ENCODE peak calls at places on chromosomes 7 and 10, in seven cellular contexts. One of them, this sample, is unnamed.

GRCh38 chr7:155462163-155462735 is 4.3 kb downstream of the EN2 start:
- DNase-seq in ovary: no peak
- DNase-seq in dorsolateral prefrontal cortex: no peak
- DNase-seq in AG04450: no peak
- DNase-seq in astrocyte: no peak
- DNase-seq in SJSA1: no peak
- DNase-seq in BJ: no peak
- DNase-seq in this sample: no peak

GRCh38 chr7:14934831-14935230 is 32.3 kb upstream of the DGKB start:
- DNase-seq in ovary: no peak
- DNase-seq in dorsolateral prefrontal cortex: no peak
- DNase-seq in AG04450: no peak
- DNase-seq in astrocyte: no peak
- DNase-seq in SJSA1: no peak
- DNase-seq in BJ: no peak
- DNase-seq in this sample: no peak

GRCh38 chr7:99622596-99622995 is 5.8 kb downstream of the ZSCAN25 start:
- DNase-seq in ovary: no peak
- DNase-seq in dorsolateral prefrontal cortex: no peak
- DNase-seq in AG04450: no peak
- DNase-seq in astrocyte: no peak
- DNase-seq in SJSA1: peak
- DNase-seq in BJ: no peak
- DNase-seq in this sample: no peak

GRCh38 chr7:38283107-38283506 is 9.7 kb upstream of the TARP start:
- DNase-seq in ovary: no peak
- DNase-seq in dorsolateral prefrontal cortex: no peak
- DNase-seq in AG04450: no peak
- DNase-seq in astrocyte: no peak
- DNase-seq in SJSA1: no peak
- DNase-seq in BJ: no peak
- DNase-seq in this sample: no peak

GRCh38 chr10:11901454-11902431 is 78.6 kb downstream of the PROSER2 start:
- DNase-seq in ovary: no peak
- DNase-seq in dorsolateral prefrontal cortex: no peak
- DNase-seq in AG04450: no peak
- DNase-seq in astrocyte: no peak
- DNase-seq in SJSA1: no peak
- DNase-seq in BJ: no peak
- DNase-seq in this sample: no peak

GRCh38 chr10:60594476-60595051 is 183.7 kb upstream of the CDK1 start:
- DNase-seq in ovary: no peak
- DNase-seq in dorsolateral prefrontal cortex: no peak
- DNase-seq in AG04450: no peak
- DNase-seq in astrocyte: peak
- DNase-seq in SJSA1: no peak
- DNase-seq in BJ: no peak
- DNase-seq in this sample: no peak

GRCh38 chr7:84085147-84085546 is 109.4 kb downstream of the SEMA3A start:
- DNase-seq in ovary: no peak
- DNase-seq in dorsolateral prefrontal cortex: no peak
- DNase-seq in AG04450: peak
- DNase-seq in astrocyte: peak
- DNase-seq in SJSA1: no peak
- DNase-seq in BJ: no peak
- DNase-seq in this sample: no peak

GRCh38 chr10:122286872-122287271 is 15.8 kb downstream of the BTBD16 start:
- DNase-seq in ovary: no peak
- DNase-seq in dorsolateral prefrontal cortex: peak
- DNase-seq in AG04450: peak
- DNase-seq in astrocyte: peak
- DNase-seq in SJSA1: no peak
- DNase-seq in BJ: no peak
- DNase-seq in this sample: peak

GRCh38 chr10:24255115-24255895 is 46.4 kb downstream of the KIAA1217 start:
- DNase-seq in ovary: no peak
- DNase-seq in dorsolateral prefrontal cortex: no peak
- DNase-seq in AG04450: no peak
- DNase-seq in astrocyte: peak
- DNase-seq in SJSA1: no peak
- DNase-seq in BJ: no peak
- DNase-seq in this sample: peak

GRCh38 chr7:51160990-51161615 is 155.5 kb downstream of the COBL start:
- DNase-seq in ovary: peak
- DNase-seq in dorsolateral prefrontal cortex: peak
- DNase-seq in AG04450: peak
- DNase-seq in astrocyte: peak
- DNase-seq in SJSA1: peak
- DNase-seq in BJ: peak
- DNase-seq in this sample: peak

GRCh38 chr7:140261522-140261921 is 84.7 kb upstream of the KDM7A start:
- DNase-seq in ovary: no peak
- DNase-seq in dorsolateral prefrontal cortex: no peak
- DNase-seq in AG04450: no peak
- DNase-seq in astrocyte: no peak
- DNase-seq in SJSA1: no peak
- DNase-seq in BJ: no peak
- DNase-seq in this sample: no peak

GRCh38 chr10:33832124-33832787 is 497.8 kb upstream of the NRP1 start:
- DNase-seq in ovary: no peak
- DNase-seq in dorsolateral prefrontal cortex: no peak
- DNase-seq in AG04450: no peak
- DNase-seq in astrocyte: no peak
- DNase-seq in SJSA1: no peak
- DNase-seq in BJ: no peak
- DNase-seq in this sample: no peak

DNA sequence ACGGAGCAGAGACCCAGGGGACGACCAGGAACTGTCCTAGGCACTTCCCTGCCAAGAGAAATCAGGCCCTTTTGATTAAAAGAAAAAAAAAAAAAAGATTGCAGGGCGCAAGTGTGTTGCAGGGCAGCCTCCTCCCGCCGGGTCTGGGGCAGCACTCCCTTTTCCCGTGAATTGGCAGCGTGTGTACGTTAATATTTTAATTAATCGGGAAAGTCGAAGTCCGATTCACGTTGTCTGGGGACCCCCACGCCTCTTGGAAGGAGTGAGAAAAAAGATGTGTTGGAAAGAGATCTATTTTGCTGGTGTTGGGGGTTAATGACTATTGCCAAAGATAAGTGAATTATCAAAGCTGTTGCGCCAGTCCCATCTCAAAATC is 1.3 kb upstream of the EBF3 start:
- DNase-seq in ovary: no peak
- DNase-seq in dorsolateral prefrontal cortex: no peak
- DNase-seq in AG04450: no peak
- DNase-seq in astrocyte: no peak
- DNase-seq in SJSA1: no peak
- DNase-seq in BJ: no peak
- DNase-seq in this sample: no peak
- H3K4me3 ChIP-seq in ovary: no peak
- H3K4me3 ChIP-seq in dorsolateral prefrontal cortex: no peak
- H3K4me3 ChIP-seq in AG04450: no peak
- H3K4me3 ChIP-seq in astrocyte: no peak
- H3K4me3 ChIP-seq in SJSA1: no peak
- H3K4me3 ChIP-seq in BJ: no peak
- H3K4me3 ChIP-seq in this sample: no peak

GRCh38 chr7:134667899-134668298 is 21.2 kb downstream of the BPGM start:
- DNase-seq in ovary: no peak
- DNase-seq in dorsolateral prefrontal cortex: no peak
- DNase-seq in AG04450: no peak
- DNase-seq in astrocyte: peak
- DNase-seq in SJSA1: no peak
- DNase-seq in BJ: no peak
- DNase-seq in this sample: no peak

GRCh38 chr7:134674424-134674823 is 27.8 kb downstream of the BPGM start:
- DNase-seq in ovary: no peak
- DNase-seq in dorsolateral prefrontal cortex: no peak
- DNase-seq in AG04450: no peak
- DNase-seq in astrocyte: no peak
- DNase-seq in SJSA1: no peak
- DNase-seq in BJ: no peak
- DNase-seq in this sample: no peak

GRCh38 chr7:134671670-134672069 is 25.0 kb downstream of the BPGM start:
- DNase-seq in ovary: no peak
- DNase-seq in dorsolateral prefrontal cortex: no peak
- DNase-seq in AG04450: no peak
- DNase-seq in astrocyte: no peak
- DNase-seq in SJSA1: no peak
- DNase-seq in BJ: no peak
- DNase-seq in this sample: peak

GRCh38 chr7:134669388-134669787 is 22.7 kb downstream of the BPGM start:
- DNase-seq in ovary: no peak
- DNase-seq in dorsolateral prefrontal cortex: no peak
- DNase-seq in AG04450: no peak
- DNase-seq in astrocyte: no peak
- DNase-seq in SJSA1: no peak
- DNase-seq in BJ: no peak
- DNase-seq in this sample: no peak

GRCh38 chr7:134669845-134670373 is 23.3 kb downstream of the BPGM start:
- DNase-seq in ovary: no peak
- DNase-seq in dorsolateral prefrontal cortex: no peak
- DNase-seq in AG04450: peak
- DNase-seq in astrocyte: peak
- DNase-seq in SJSA1: peak
- DNase-seq in BJ: no peak
- DNase-seq in this sample: peak
- H3K4me3 ChIP-seq in ovary: no peak
- H3K4me3 ChIP-seq in dorsolateral prefrontal cortex: no peak
- H3K4me3 ChIP-seq in AG04450: no peak
- H3K4me3 ChIP-seq in astrocyte: peak
- H3K4me3 ChIP-seq in SJSA1: no peak
- H3K4me3 ChIP-seq in BJ: no peak
- H3K4me3 ChIP-seq in this sample: no peak

GRCh38 chr10:101282937-101283336 is 53.7 kb upstream of the LBX1 start:
- DNase-seq in ovary: no peak
- DNase-seq in dorsolateral prefrontal cortex: no peak
- DNase-seq in AG04450: no peak
- DNase-seq in astrocyte: no peak
- DNase-seq in SJSA1: no peak
- DNase-seq in BJ: no peak
- DNase-seq in this sample: no peak

GRCh38 chr10:101285093-101285463 is 55.8 kb upstream of the LBX1 start:
- DNase-seq in ovary: no peak
- DNase-seq in dorsolateral prefrontal cortex: no peak
- DNase-seq in AG04450: no peak
- DNase-seq in astrocyte: no peak
- DNase-seq in SJSA1: no peak
- DNase-seq in BJ: no peak
- DNase-seq in this sample: no peak

GRCh38 chr10:101283762-101284161 is 54.5 kb upstream of the LBX1 start:
- DNase-seq in ovary: no peak
- DNase-seq in dorsolateral prefrontal cortex: no peak
- DNase-seq in AG04450: no peak
- DNase-seq in astrocyte: no peak
- DNase-seq in SJSA1: no peak
- DNase-seq in BJ: no peak
- DNase-seq in this sample: no peak

GRCh38 chr10:101285519-101286070 is 56.3 kb upstream of the LBX1 start:
- DNase-seq in ovary: no peak
- DNase-seq in dorsolateral prefrontal cortex: no peak
- DNase-seq in AG04450: no peak
- DNase-seq in astrocyte: no peak
- DNase-seq in SJSA1: no peak
- DNase-seq in BJ: no peak
- DNase-seq in this sample: no peak

DNA sequence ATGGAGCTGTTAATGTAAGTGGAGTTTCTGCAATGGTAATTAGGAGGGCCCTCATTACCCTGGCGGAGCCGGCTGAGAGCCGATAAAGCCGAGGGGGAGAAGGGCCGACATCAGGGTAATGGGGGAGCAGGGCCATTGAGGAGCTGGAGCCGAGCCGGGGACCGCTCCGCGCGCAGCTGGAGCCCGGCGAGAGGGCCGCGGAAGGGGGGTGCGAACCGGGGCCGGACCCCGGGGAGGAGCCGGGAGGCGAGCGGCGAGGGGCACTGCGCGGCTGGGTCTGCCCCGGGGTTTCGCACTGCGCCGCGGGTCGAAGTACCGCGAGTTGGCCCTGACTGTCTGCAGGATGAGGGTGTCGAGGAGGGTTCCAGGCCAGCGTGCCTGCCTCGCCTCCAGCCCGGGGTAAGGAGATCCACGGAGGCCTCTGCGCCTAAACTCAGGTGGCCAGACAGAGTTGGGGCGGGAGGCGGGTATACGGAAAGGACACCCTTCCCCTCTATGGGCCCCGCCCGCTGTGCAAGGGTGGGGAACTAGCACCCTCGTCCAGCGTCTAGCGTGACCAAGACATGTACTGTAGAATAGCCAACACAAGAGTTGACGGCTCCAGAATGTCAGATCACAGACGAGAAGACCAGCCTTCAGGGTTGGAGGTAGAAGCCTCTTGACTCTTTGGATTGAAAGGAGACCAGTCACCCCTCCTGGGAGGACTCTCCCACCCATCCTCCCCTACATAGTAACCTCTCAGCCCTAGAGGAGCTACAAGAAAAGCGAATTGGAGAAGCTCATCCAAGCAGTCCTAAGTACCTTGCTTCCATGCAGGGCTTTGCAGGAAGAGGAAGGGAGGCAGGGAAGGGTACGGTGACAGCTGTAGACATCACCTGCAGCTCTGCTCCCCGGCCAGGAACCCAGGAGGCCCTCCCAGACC is 55.2 kb upstream of the LBX1 start:
- DNase-seq in ovary: peak
- DNase-seq in dorsolateral prefrontal cortex: no peak
- DNase-seq in AG04450: no peak
- DNase-seq in astrocyte: no peak
- DNase-seq in SJSA1: no peak
- DNase-seq in BJ: no peak
- DNase-seq in this sample: no peak
- H3K4me3 ChIP-seq in ovary: no peak
- H3K4me3 ChIP-seq in dorsolateral prefrontal cortex: peak
- H3K4me3 ChIP-seq in AG04450: no peak
- H3K4me3 ChIP-seq in astrocyte: no peak
- H3K4me3 ChIP-seq in SJSA1: no peak
- H3K4me3 ChIP-seq in BJ: no peak
- H3K4me3 ChIP-seq in this sample: no peak

GRCh38 chr7:27917119-27917518 is 177.2 kb downstream of the TAX1BP1 start:
- DNase-seq in ovary: no peak
- DNase-seq in dorsolateral prefrontal cortex: no peak
- DNase-seq in AG04450: no peak
- DNase-seq in astrocyte: no peak
- DNase-seq in SJSA1: no peak
- DNase-seq in BJ: no peak
- DNase-seq in this sample: no peak

GRCh38 chr7:27918503-27918902 is 178.5 kb downstream of the TAX1BP1 start:
- DNase-seq in ovary: no peak
- DNase-seq in dorsolateral prefrontal cortex: no peak
- DNase-seq in AG04450: no peak
- DNase-seq in astrocyte: no peak
- DNase-seq in SJSA1: no peak
- DNase-seq in BJ: no peak
- DNase-seq in this sample: no peak

GRCh38 chr7:27917774-27918314 is 177.9 kb downstream of the TAX1BP1 start:
- DNase-seq in ovary: no peak
- DNase-seq in dorsolateral prefrontal cortex: no peak
- DNase-seq in AG04450: no peak
- DNase-seq in astrocyte: peak
- DNase-seq in SJSA1: peak
- DNase-seq in BJ: no peak
- DNase-seq in this sample: no peak

GRCh38 chr7:27914409-27914808 is 174.4 kb downstream of the TAX1BP1 start:
- DNase-seq in ovary: no peak
- DNase-seq in dorsolateral prefrontal cortex: no peak
- DNase-seq in AG04450: no peak
- DNase-seq in astrocyte: no peak
- DNase-seq in SJSA1: no peak
- DNase-seq in BJ: no peak
- DNase-seq in this sample: no peak

GRCh38 chr7:27916372-27916771 is 176.4 kb downstream of the TAX1BP1 start:
- DNase-seq in ovary: no peak
- DNase-seq in dorsolateral prefrontal cortex: no peak
- DNase-seq in AG04450: no peak
- DNase-seq in astrocyte: no peak
- DNase-seq in SJSA1: no peak
- DNase-seq in BJ: no peak
- DNase-seq in this sample: no peak
- H3K4me3 ChIP-seq in ovary: no peak
- H3K4me3 ChIP-seq in dorsolateral prefrontal cortex: no peak
- H3K4me3 ChIP-seq in AG04450: no peak
- H3K4me3 ChIP-seq in astrocyte: no peak
- H3K4me3 ChIP-seq in SJSA1: no peak
- H3K4me3 ChIP-seq in BJ: no peak
- H3K4me3 ChIP-seq in this sample: no peak